ENCODE peak calls at places on chromosomes 6 and 20, in six cellular contexts. C is HepG2, L is NB4, M is K562, R is GM12878, P is A549. T is an unnamed sample.
A peak's percentile ranks its signal among the peaks of the same experiment; 100 is the strongest.

GRCh38 chr6:43009124-43009523 is 4.6 kb downstream of the MEA1 start:
- DNase-seq in C (peak; percentile 49), L (peak; percentile 62), M (peak; percentile 80), R (no peak), P (peak; percentile 58), T (peak; percentile 49)

GRCh38 chr6:4164456-4164855 is 29.1 kb upstream of the ECI2 start:
- DNase-seq in C (no peak), L (no peak), M (no peak), R (no peak), P (no peak), T (no peak)

GRCh38 chr6:2739335-2739734 is 11.4 kb downstream of the MYLK4 start:
- DNase-seq in C (peak; percentile 20), L (no peak), M (peak; percentile 72), R (no peak), P (peak; percentile 24), T (peak; percentile 9)

GRCh38 chr6:129753422-129753821 is 43.4 kb upstream of the ARHGAP18 start:
- DNase-seq in C (no peak), L (peak; percentile 84), M (no peak), R (no peak), P (no peak), T (no peak)

GRCh38 chr6:11166948-11167347 is 55.4 kb upstream of the ERVFRD-1 start:
- DNase-seq in C (no peak), L (no peak), M (no peak), R (no peak), P (no peak), T (no peak)

GRCh38 chr6:139905404-139906052 is 531.1 kb upstream of the CITED2 start:
- DNase-seq in C (no peak), L (peak; percentile 21), M (no peak), R (no peak), P (no peak), T (no peak)

GRCh38 chr20:61818746-61819483 is 246.8 kb downstream of the TAF4 start:
- DNase-seq in C (no peak), L (no peak), M (no peak), R (no peak), P (no peak), T (no peak)

GRCh38 chr6:42112351-42112750 is 30.1 kb downstream of the C6orf132 start:
- DNase-seq in C (no peak), L (no peak), M (no peak), R (no peak), P (no peak), T (no peak)

GRCh38 chr6:131213501-131213990 is 78.3 kb downstream of the AKAP7 start:
- DNase-seq in C (no peak), L (no peak), M (no peak), R (no peak), P (no peak), T (peak; percentile 8)

GRCh38 chr6:7851780-7852179 is 58.8 kb downstream of the TXNDC5 start:
- DNase-seq in C (no peak), L (no peak), M (no peak), R (no peak), P (no peak), T (no peak)

GRCh38 chr6:4931530-4932505 is 72.0 kb downstream of the RPP40 start:
- DNase-seq in C (peak; percentile 74), L (no peak), M (no peak), R (no peak), P (peak; percentile 68), T (no peak)

GRCh38 chr6:170152989-170153388 is 137.9 kb downstream of the DLL1 start:
- DNase-seq in C (peak; percentile 32), L (peak; percentile 65), M (peak; percentile 38), R (no peak), P (no peak), T (no peak)

GRCh38 chr6:31737315-31738047 is 1.2 kb upstream of the CLIC1 start:
- DNase-seq in C (peak; percentile 99), L (peak; percentile 94), M (peak; percentile 87), R (no peak), P (peak; percentile 43), T (peak; percentile 69)

GRCh38 chr6:40946738-40947301 is 92.2 kb downstream of the UNC5CL start:
- DNase-seq in C (no peak), L (no peak), M (no peak), R (no peak), P (no peak), T (no peak)

GRCh38 chr6:12886961-12887775 is 170.6 kb downstream of the PHACTR1 start:
- DNase-seq in C (no peak), L (no peak), M (no peak), R (no peak), P (no peak), T (no peak)

GRCh38 chr20:24017160-24017761 is 28.7 kb upstream of the GGTLC1 start:
- DNase-seq in C (no peak), L (no peak), M (no peak), R (no peak), P (no peak), T (peak; percentile 59)

GRCh38 chr6:134517145-134517658 is 199.3 kb upstream of the SGK1 start:
- DNase-seq in C (peak; percentile 69), L (peak; percentile 94), M (peak; percentile 24), R (no peak), P (peak; percentile 83), T (peak; percentile 75)

GRCh38 chr6:163630991-163631390 is 216.5 kb downstream of the QKI start:
- DNase-seq in C (no peak), L (no peak), M (no peak), R (no peak), P (no peak), T (no peak)

GRCh38 chr6:83868639-83869038 is 9.2 kb downstream of the CYB5R4 start:
- DNase-seq in C (no peak), L (no peak), M (no peak), R (no peak), P (peak; percentile 26), T (peak; percentile 21)

GRCh38 chr20:53448875-53449274 is 144.8 kb downstream of the ZNF217 start:
- DNase-seq in C (no peak), L (no peak), M (no peak), R (no peak), P (no peak), T (no peak)

GRCh38 chr6:140789466-140789865 is 1343.3 kb upstream of the GJE1 start:
- DNase-seq in C (no peak), L (no peak), M (no peak), R (no peak), P (no peak), T (no peak)

GRCh38 chr20:44678247-44678646 is 26.7 kb upstream of the ADA start:
- DNase-seq in C (no peak), L (no peak), M (no peak), R (no peak), P (no peak), T (no peak)

GRCh38 chr20:17646901-17647301 is 35.1 kb downstream of the RRBP1 start:
- DNase-seq in C (no peak), L (no peak), M (no peak), R (no peak), P (no peak), T (no peak)

GRCh38 chr6:163427498-163428254 is 13.2 kb downstream of the QKI start:
- DNase-seq in C (peak; percentile 61), L (peak; percentile 70), M (peak; percentile 59), R (no peak), P (peak; percentile 66), T (peak; percentile 87)

GRCh38 chr20:6299451-6299850 is 176.6 kb upstream of the FERMT1 start:
- DNase-seq in C (no peak), L (no peak), M (no peak), R (no peak), P (no peak), T (no peak)

GRCh38 chr6:150263765-150264415 is 104.9 kb upstream of the IYD start:
- DNase-seq in C (no peak), L (no peak), M (no peak), R (no peak), P (no peak), T (no peak)

GRCh38 chr20:57618091-57618765 is 2.0 kb downstream of the ZBP1 start:
- DNase-seq in C (no peak), L (no peak), M (no peak), R (no peak), P (peak; percentile 59), T (no peak)

GRCh38 chr20:57619053-57619831 is 984 bp downstream of the ZBP1 start:
- DNase-seq in C (no peak), L (peak; percentile 89), M (no peak), R (peak; percentile 93), P (no peak), T (no peak)

GRCh38 chr20:57620274-57620990 is at the start of gene ZBP1:
- DNase-seq in C (no peak), L (no peak), M (no peak), R (peak; percentile 73), P (no peak), T (no peak)

GRCh38 chr20:57617079-57617795 is 3.0 kb downstream of the ZBP1 start:
- DNase-seq in C (no peak), L (no peak), M (no peak), R (no peak), P (no peak), T (no peak)

DNA sequence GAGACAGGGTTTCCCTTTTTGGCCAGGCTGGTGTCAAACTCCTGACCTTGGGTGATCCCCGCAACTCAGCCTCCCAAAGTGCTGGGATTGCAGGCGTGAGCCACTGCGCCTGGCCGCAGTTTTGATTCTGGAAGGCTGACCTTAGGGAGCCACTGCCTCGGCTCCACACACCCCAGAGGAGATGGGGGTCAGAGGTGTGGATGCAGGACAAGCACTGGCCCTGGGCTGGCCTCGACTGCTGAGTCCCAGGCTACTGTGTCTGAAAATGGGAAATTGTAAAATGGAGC is 1.5 kb downstream of the ZBP1 start:
- DNase-seq in C (no peak), L (no peak), M (no peak), R (no peak), P (no peak), T (no peak)
- TF ChIP-seq MYC in C (no peak), L (no peak), M (no peak), R (no peak), P (no peak), T (no peak)

GRCh38 chr6:158596861-158597260 is 37.0 kb downstream of the TMEM181 start:
- DNase-seq in C (no peak), L (peak; percentile 17), M (no peak), R (no peak), P (no peak), T (no peak)

GRCh38 chr6:158595223-158595622 is 35.3 kb downstream of the TMEM181 start:
- DNase-seq in C (peak; percentile 17), L (peak; percentile 30), M (no peak), R (no peak), P (no peak), T (peak; percentile 24)

GRCh38 chr6:158597565-158597964 is 37.7 kb downstream of the TMEM181 start:
- DNase-seq in C (no peak), L (no peak), M (no peak), R (no peak), P (no peak), T (no peak)

GRCh38 chr6:158591134-158591809 is 31.4 kb downstream of the TMEM181 start:
- DNase-seq in C (no peak), L (no peak), M (no peak), R (no peak), P (no peak), T (peak; percentile 26)

GRCh38 chr6:158593670-158594069 is 33.8 kb downstream of the TMEM181 start:
- DNase-seq in C (no peak), L (no peak), M (no peak), R (no peak), P (no peak), T (no peak)
- TF ChIP-seq MYC in C (no peak), L (no peak), M (no peak), R (no peak), P (no peak), T (no peak)

GRCh38 chr6:44264154-44265002 is 973 bp downstream of the NFKBIE start:
- DNase-seq in C (no peak), L (peak; percentile 95), M (peak; percentile 65), R (no peak), P (no peak), T (no peak)
- TF ChIP-seq MYC in C (no peak), L (peak; percentile 62), M (no peak), R (no peak), P (no peak), T (no peak)

GRCh38 chr20:11716239-11716944 is 201.3 kb upstream of the BTBD3 start:
- DNase-seq in C (peak; percentile 62), L (peak; percentile 84), M (peak; percentile 1), R (no peak), P (peak; percentile 78), T (peak; percentile 36)
- TF ChIP-seq MYC in C (no peak), L (no peak), M (no peak), R (no peak), P (no peak), T (no peak)